ENCODE peak calls at places on chromosomes 5 and 9, in five cellular contexts. One of them, this sample, is unnamed.

GRCh38 chr5:132180134-132180745 is 47.4 kb downstream of the P4HA2 start:
- DNase-seq in iris pigment epithelial cell: peak
- DNase-seq in NCI-H2081 treated with DMSO at 0.1 percent for 48 hours: no peak
- DNase-seq in HFFc6: peak
- DNase-seq in psoas muscle: no peak
- DNase-seq in this sample: no peak

GRCh38 chr9:134410835-134411217 is 84.6 kb downstream of the RXRA start:
- DNase-seq in psoas muscle: no peak
- DNase-seq in NCI-H2081 treated with DMSO at 0.1 percent for 48 hours: no peak
- DNase-seq in iris pigment epithelial cell: no peak
- DNase-seq in HFFc6: no peak
- DNase-seq in this sample: no peak

GRCh38 chr9:91486699-91487497 is 63.3 kb upstream of the NFIL3 start:
- DNase-seq in HFFc6: peak
- DNase-seq in NCI-H2081 treated with DMSO at 0.1 percent for 48 hours: no peak
- DNase-seq in psoas muscle: no peak
- DNase-seq in iris pigment epithelial cell: peak
- DNase-seq in this sample: no peak

GRCh38 chr9:504921-505821 is 290.5 kb downstream of the DOCK8 start:
- DNase-seq in psoas muscle: peak
- DNase-seq in iris pigment epithelial cell: no peak
- DNase-seq in HFFc6: no peak
- DNase-seq in NCI-H2081 treated with DMSO at 0.1 percent for 48 hours: no peak
- DNase-seq in this sample: peak

GRCh38 chr9:70052768-70053167 is 9.1 kb downstream of the MAMDC2 start:
- DNase-seq in HFFc6: no peak
- DNase-seq in psoas muscle: no peak
- DNase-seq in iris pigment epithelial cell: no peak
- DNase-seq in NCI-H2081 treated with DMSO at 0.1 percent for 48 hours: no peak
- DNase-seq in this sample: no peak

GRCh38 chr5:58294598-58295298 is 165.1 kb downstream of the PLK2 start:
- DNase-seq in HFFc6: peak
- DNase-seq in iris pigment epithelial cell: peak
- DNase-seq in psoas muscle: no peak
- DNase-seq in NCI-H2081 treated with DMSO at 0.1 percent for 48 hours: no peak
- DNase-seq in this sample: no peak

GRCh38 chr5:59722875-59723274 is 170.7 kb downstream of the PDE4D start:
- DNase-seq in iris pigment epithelial cell: peak
- DNase-seq in HFFc6: no peak
- DNase-seq in psoas muscle: no peak
- DNase-seq in NCI-H2081 treated with DMSO at 0.1 percent for 48 hours: no peak
- DNase-seq in this sample: no peak

GRCh38 chr9:108746864-108747263 is 108.9 kb downstream of the ACTL7B start:
- DNase-seq in NCI-H2081 treated with DMSO at 0.1 percent for 48 hours: no peak
- DNase-seq in iris pigment epithelial cell: peak
- DNase-seq in psoas muscle: no peak
- DNase-seq in HFFc6: no peak
- DNase-seq in this sample: no peak

GRCh38 chr9:7791364-7791763 is 8.2 kb downstream of the DMAC1 start:
- DNase-seq in iris pigment epithelial cell: no peak
- DNase-seq in psoas muscle: no peak
- DNase-seq in NCI-H2081 treated with DMSO at 0.1 percent for 48 hours: no peak
- DNase-seq in HFFc6: no peak
- DNase-seq in this sample: no peak

GRCh38 chr5:133321833-133322420 is 270.1 kb downstream of the HSPA4 start:
- DNase-seq in NCI-H2081 treated with DMSO at 0.1 percent for 48 hours: no peak
- DNase-seq in psoas muscle: no peak
- DNase-seq in HFFc6: no peak
- DNase-seq in iris pigment epithelial cell: no peak
- DNase-seq in this sample: no peak

GRCh38 chr9:14838701-14839100 is 71.5 kb downstream of the FREM1 start:
- DNase-seq in psoas muscle: no peak
- DNase-seq in iris pigment epithelial cell: peak
- DNase-seq in NCI-H2081 treated with DMSO at 0.1 percent for 48 hours: no peak
- DNase-seq in HFFc6: no peak
- DNase-seq in this sample: no peak

GRCh38 chr9:21684831-21685362 is 117.5 kb upstream of the MTAP start:
- DNase-seq in psoas muscle: no peak
- DNase-seq in NCI-H2081 treated with DMSO at 0.1 percent for 48 hours: no peak
- DNase-seq in iris pigment epithelial cell: peak
- DNase-seq in HFFc6: peak
- DNase-seq in this sample: peak

GRCh38 chr5:143265995-143266394 is 137.5 kb downstream of the NR3C1 start:
- DNase-seq in NCI-H2081 treated with DMSO at 0.1 percent for 48 hours: no peak
- DNase-seq in iris pigment epithelial cell: no peak
- DNase-seq in psoas muscle: no peak
- DNase-seq in HFFc6: no peak
- DNase-seq in this sample: no peak

GRCh38 chr9:116282598-116282997 is 129.0 kb downstream of the PAPPA start:
- DNase-seq in iris pigment epithelial cell: no peak
- DNase-seq in psoas muscle: no peak
- DNase-seq in HFFc6: no peak
- DNase-seq in NCI-H2081 treated with DMSO at 0.1 percent for 48 hours: no peak
- DNase-seq in this sample: no peak

GRCh38 chr9:136865768-136866103 is 372 bp downstream of the EDF1 start:
- DNase-seq in iris pigment epithelial cell: no peak
- DNase-seq in psoas muscle: peak
- DNase-seq in NCI-H2081 treated with DMSO at 0.1 percent for 48 hours: no peak
- DNase-seq in HFFc6: no peak
- DNase-seq in this sample: peak

GRCh38 chr5:32339198-32339597 is 26.5 kb upstream of the MTMR12 start:
- DNase-seq in NCI-H2081 treated with DMSO at 0.1 percent for 48 hours: peak
- DNase-seq in HFFc6: peak
- DNase-seq in psoas muscle: no peak
- DNase-seq in iris pigment epithelial cell: peak
- DNase-seq in this sample: no peak

GRCh38 chr5:42950091-42950465 is 90.0 kb downstream of the ANXA2R start:
- DNase-seq in psoas muscle: no peak
- DNase-seq in HFFc6: no peak
- DNase-seq in NCI-H2081 treated with DMSO at 0.1 percent for 48 hours: no peak
- DNase-seq in iris pigment epithelial cell: no peak
- DNase-seq in this sample: no peak

GRCh38 chr9:101705135-101705661 is 33.2 kb downstream of the GRIN3A start:
- DNase-seq in psoas muscle: peak
- DNase-seq in iris pigment epithelial cell: peak
- DNase-seq in HFFc6: no peak
- DNase-seq in NCI-H2081 treated with DMSO at 0.1 percent for 48 hours: no peak
- DNase-seq in this sample: no peak

GRCh38 chr5:65919773-65920172 is 6.6 kb upstream of the ERBIN start:
- DNase-seq in HFFc6: no peak
- DNase-seq in psoas muscle: no peak
- DNase-seq in NCI-H2081 treated with DMSO at 0.1 percent for 48 hours: no peak
- DNase-seq in iris pigment epithelial cell: peak
- DNase-seq in this sample: no peak

GRCh38 chr9:112054916-112055315 is 120.2 kb downstream of the SUSD1 start:
- DNase-seq in HFFc6: no peak
- DNase-seq in psoas muscle: no peak
- DNase-seq in NCI-H2081 treated with DMSO at 0.1 percent for 48 hours: no peak
- DNase-seq in iris pigment epithelial cell: no peak
- DNase-seq in this sample: no peak

GRCh38 chr9:77819672-77820071 is 171.6 kb upstream of the GNA14 start:
- DNase-seq in psoas muscle: no peak
- DNase-seq in NCI-H2081 treated with DMSO at 0.1 percent for 48 hours: no peak
- DNase-seq in HFFc6: peak
- DNase-seq in iris pigment epithelial cell: no peak
- DNase-seq in this sample: no peak

GRCh38 chr9:121691890-121692289 is 40.5 kb downstream of the DAB2IP start:
- DNase-seq in psoas muscle: no peak
- DNase-seq in HFFc6: no peak
- DNase-seq in NCI-H2081 treated with DMSO at 0.1 percent for 48 hours: no peak
- DNase-seq in iris pigment epithelial cell: no peak
- DNase-seq in this sample: no peak

GRCh38 chr9:131732636-131733340 is 7.1 kb downstream of the RAPGEF1 start:
- DNase-seq in HFFc6: no peak
- DNase-seq in NCI-H2081 treated with DMSO at 0.1 percent for 48 hours: no peak
- DNase-seq in iris pigment epithelial cell: no peak
- DNase-seq in psoas muscle: no peak
- DNase-seq in this sample: no peak

GRCh38 chr9:124455820-124456219 is 5.6 kb downstream of the ADGRD2 start:
- DNase-seq in iris pigment epithelial cell: no peak
- DNase-seq in HFFc6: no peak
- DNase-seq in NCI-H2081 treated with DMSO at 0.1 percent for 48 hours: no peak
- DNase-seq in psoas muscle: no peak
- DNase-seq in this sample: no peak

GRCh38 chr9:79257671-79258410 is 313.9 kb upstream of the TLE4 start:
- DNase-seq in iris pigment epithelial cell: no peak
- DNase-seq in psoas muscle: no peak
- DNase-seq in HFFc6: no peak
- DNase-seq in NCI-H2081 treated with DMSO at 0.1 percent for 48 hours: no peak
- DNase-seq in this sample: no peak

GRCh38 chr9:128420060-128420650 is 502 bp upstream of the CERCAM start:
- DNase-seq in HFFc6: peak
- DNase-seq in NCI-H2081 treated with DMSO at 0.1 percent for 48 hours: no peak
- DNase-seq in psoas muscle: peak
- DNase-seq in iris pigment epithelial cell: peak
- DNase-seq in this sample: peak

GRCh38 chr5:7850533-7851239 is at the start of gene CFAP90:
- DNase-seq in psoas muscle: peak
- DNase-seq in NCI-H2081 treated with DMSO at 0.1 percent for 48 hours: no peak
- DNase-seq in iris pigment epithelial cell: peak
- DNase-seq in HFFc6: no peak
- DNase-seq in this sample: peak

GRCh38 chr5:56481147-56481997 is 248.2 kb upstream of the ANKRD55 start:
- DNase-seq in iris pigment epithelial cell: peak
- DNase-seq in NCI-H2081 treated with DMSO at 0.1 percent for 48 hours: no peak
- DNase-seq in psoas muscle: peak
- DNase-seq in HFFc6: no peak
- DNase-seq in this sample: peak

GRCh38 chr5:39584921-39585320 is 160.1 kb upstream of the DAB2 start:
- DNase-seq in HFFc6: no peak
- DNase-seq in iris pigment epithelial cell: peak
- DNase-seq in NCI-H2081 treated with DMSO at 0.1 percent for 48 hours: no peak
- DNase-seq in psoas muscle: no peak
- DNase-seq in this sample: no peak

GRCh38 chr5:154002093-154002492 is 36.6 kb downstream of the FAM114A2 start:
- DNase-seq in psoas muscle: no peak
- DNase-seq in NCI-H2081 treated with DMSO at 0.1 percent for 48 hours: no peak
- DNase-seq in HFFc6: no peak
- DNase-seq in iris pigment epithelial cell: no peak
- DNase-seq in this sample: no peak

GRCh38 chr5:1243487-1244152 is 18.4 kb downstream of the SLC6A18 start:
- DNase-seq in NCI-H2081 treated with DMSO at 0.1 percent for 48 hours: no peak
- DNase-seq in iris pigment epithelial cell: no peak
- DNase-seq in HFFc6: no peak
- DNase-seq in psoas muscle: no peak
- DNase-seq in this sample: no peak

GRCh38 chr5:59253625-59254024 is 639.9 kb downstream of the PDE4D start:
- DNase-seq in iris pigment epithelial cell: no peak
- DNase-seq in NCI-H2081 treated with DMSO at 0.1 percent for 48 hours: no peak
- DNase-seq in HFFc6: no peak
- DNase-seq in psoas muscle: no peak
- DNase-seq in this sample: no peak